ENCODE peak calls at places on chromosome 4, in six cellular contexts. P, N, A, L, H and R are unnamed samples.

GRCh38 chr4:38762560-38762959 is 20.2 kb downstream of the TLR10 start:
- DNase-seq in H (no peak), L (no peak), A (no peak), P (no peak), N (no peak), R (no peak)

GRCh38 chr4:1985780-1986577 is 22.8 kb downstream of the NELFA start:
- DNase-seq in P (no peak), H (no peak), A (no peak), L (no peak), N (no peak), R (no peak)

GRCh38 chr4:165872443-165873297 is at the start of gene TLL1:
- DNase-seq in A (peak), P (no peak), N (no peak), L (no peak), H (no peak), R (peak)

GRCh38 chr4:47513493-47513892 is 28.4 kb downstream of the ATP10D start:
- DNase-seq in N (no peak), P (no peak), L (no peak), H (no peak), A (no peak), R (no peak)

GRCh38 chr4:127730142-127730913 is at the start of gene SLC25A31:
- DNase-seq in N (no peak), L (no peak), H (no peak), P (no peak), A (no peak), R (no peak)

GRCh38 chr4:103402198-103402597 is 204.1 kb upstream of the CENPE start:
- DNase-seq in H (no peak), A (no peak), N (no peak), P (no peak), L (no peak), R (no peak)

GRCh38 chr4:40811886-40812857 is 62.4 kb downstream of the NSUN7 start:
- DNase-seq in A (no peak), N (no peak), P (no peak), L (no peak), H (peak), R (no peak)

GRCh38 chr4:181525641-181526040 is 717.6 kb upstream of the TENM3 start:
- DNase-seq in P (peak), L (no peak), N (no peak), A (no peak), H (no peak), R (no peak)

GRCh38 chr4:104899863-104900262 is 246.8 kb upstream of the TET2 start:
- DNase-seq in N (no peak), L (no peak), A (no peak), P (no peak), H (no peak), R (no peak)

GRCh38 chr4:48237996-48238645 is 31.5 kb downstream of the TEC start:
- DNase-seq in P (peak), A (no peak), N (no peak), H (no peak), L (peak), R (no peak)

GRCh38 chr4:87130985-87131753 is 89.2 kb downstream of the KLHL8 start:
- DNase-seq in H (no peak), P (no peak), N (no peak), A (no peak), L (no peak), R (no peak)